ENCODE peak calls at places on chromosomes 2 and 18, in four cellular contexts. P, D, K and X are unnamed samples.

GRCh38 chr2:217798743-217799552 is 203.8 kb downstream of the TNS1 start:
- DNase-seq in K (peak), D (peak), P (peak), X (no peak)

GRCh38 chr18:49250819-49251388 is 209.5 kb downstream of the DYM start:
- DNase-seq in P (no peak), K (no peak), D (no peak), X (no peak)

GRCh38 chr2:55120634-55121359 is 70.5 kb upstream of the RTN4 start:
- DNase-seq in D (no peak), P (no peak), K (no peak), X (no peak)

GRCh38 chr2:54099834-54100595 is 15.4 kb upstream of the ACYP2 start:
- DNase-seq in K (no peak), P (no peak), D (no peak), X (no peak)

GRCh38 chr18:39313992-39314391 is 1748.4 kb upstream of the CELF4 start:
- DNase-seq in P (no peak), K (no peak), D (no peak), X (no peak)

GRCh38 chr2:217970206-217970605 is 32.6 kb downstream of the TNS1 start:
- DNase-seq in K (no peak), D (no peak), P (no peak), X (no peak)

GRCh38 chr2:180143633-180144032 is 136.5 kb upstream of the CWC22 start:
- DNase-seq in P (no peak), K (no peak), D (no peak), X (no peak)

GRCh38 chr2:48343571-48344440 is 186.1 kb upstream of the STON1 start:
- DNase-seq in D (no peak), P (no peak), K (no peak), X (no peak)

GRCh38 chr2:186714611-186715010 is 20.8 kb downstream of the FAM171B start:
- DNase-seq in D (no peak), P (no peak), K (no peak), X (no peak)

GRCh38 chr2:19349911-19350677 is 8.3 kb downstream of the OSR1 start:
- DNase-seq in K (peak), D (no peak), P (peak), X (peak)

GRCh38 chr18:2207294-2207693 is 364.0 kb downstream of the METTL4 start:
- DNase-seq in D (no peak), P (no peak), K (no peak), X (no peak)

GRCh38 chr18:28177828-28178635 is 1.1 kb upstream of the CDH2 start:
- DNase-seq in D (no peak), P (no peak), K (no peak), X (peak)

GRCh38 chr2:52269696-52270485 is 1238.0 kb upstream of the NRXN1 start:
- DNase-seq in D (no peak), P (no peak), K (no peak), X (no peak)

GRCh38 chr2:155841442-155841841 is 491.1 kb downstream of the NR4A2 start:
- DNase-seq in D (no peak), K (no peak), P (no peak), X (no peak)

GRCh38 chr18:57404345-57404744 is 30.8 kb upstream of the ONECUT2 start:
- DNase-seq in P (no peak), D (no peak), K (no peak), X (no peak)

GRCh38 chr2:20187331-20187730 is 37.6 kb downstream of the SDC1 start:
- DNase-seq in P (no peak), K (no peak), D (no peak), X (no peak)

GRCh38 chr2:120864981-120865380 is 129.3 kb downstream of the GLI2 start:
- DNase-seq in P (no peak), D (no peak), K (no peak), X (no peak)

GRCh38 chr2:197883354-197884032 is 79.1 kb downstream of the PLCL1 start:
- DNase-seq in K (no peak), D (no peak), P (no peak), X (no peak)

GRCh38 chr2:181393472-181393871 is 63.7 kb upstream of the ITGA4 start:
- DNase-seq in D (no peak), K (no peak), P (no peak), X (peak)

GRCh38 chr18:76491801-76492668 is 3.0 kb downstream of the ZNF516 start:
- DNase-seq in D (peak), K (peak), P (peak), X (no peak)

GRCh38 chr2:218722876-218723477 is 12.3 kb downstream of the TTLL4 start:
- DNase-seq in D (no peak), P (no peak), K (no peak), X (no peak)

GRCh38 chr18:49094979-49095632 is 144.3 kb upstream of the SMAD7 start:
- DNase-seq in P (no peak), D (no peak), K (no peak), X (no peak)

GRCh38 chr18:37529296-37529695 is 36.3 kb downstream of the CELF4 start:
- DNase-seq in K (no peak), P (no peak), D (no peak), X (no peak)

GRCh38 chr2:220670461-220670979 is 901.6 kb downstream of the EPHA4 start:
- DNase-seq in K (peak), P (no peak), D (no peak), X (no peak)

GRCh38 chr2:173599821-173600354 is 245.2 kb downstream of the CDCA7 start:
- DNase-seq in D (no peak), K (no peak), P (no peak), X (no peak)

GRCh38 chr2:152740743-152741328 is 22.4 kb downstream of the ARL6IP6 start:
- DNase-seq in K (no peak), D (no peak), P (no peak), X (no peak)

GRCh38 chr2:10794891-10795290 is 17.7 kb downstream of the PDIA6 start:
- DNase-seq in K (no peak), D (no peak), P (no peak), X (no peak)

GRCh38 chr2:209629622-209630021 is 142.0 kb upstream of the UNC80 start:
- DNase-seq in P (no peak), D (no peak), K (no peak), X (no peak)

GRCh38 chr18:8609711-8610441 is 639 bp downstream of the RAB12 start:
- DNase-seq in D (peak), P (no peak), K (no peak), X (peak)

GRCh38 chr18:75113455-75113854 is 95.5 kb downstream of the PTGR3 start:
- DNase-seq in P (no peak), K (no peak), D (peak), X (no peak)

GRCh38 chr2:137797630-137798029 is 166.6 kb upstream of the HNMT start:
- DNase-seq in D (no peak), P (no peak), K (no peak), X (no peak)

GRCh38 chr2:25314514-25315315 is 27.0 kb downstream of the DNMT3A start:
- DNase-seq in P (no peak), K (peak), D (peak), X (peak)

GRCh38 chr2:98861601-98862000 is 74.4 kb downstream of the CRACDL start:
- DNase-seq in K (no peak), D (no peak), P (no peak), X (no peak)

GRCh38 chr18:80252136-80252535 is 4.8 kb upstream of the PARD6G start:
- DNase-seq in D (peak), K (no peak), P (no peak), X (no peak)

GRCh38 chr18:55779461-55779710 is 191.4 kb upstream of the TCF4 start:
- DNase-seq in P (peak), D (no peak), K (no peak), X (no peak)

GRCh38 chr18:55781481-55781957 is 193.5 kb upstream of the TCF4 start:
- DNase-seq in K (no peak), D (no peak), P (peak), X (no peak)

GRCh38 chr18:55778731-55779460 is 190.9 kb upstream of the TCF4 start:
- DNase-seq in P (no peak), D (no peak), K (no peak), X (peak)

GRCh38 chr18:55779711-55780590 is 192.0 kb upstream of the TCF4 start:
- DNase-seq in K (no peak), P (no peak), D (no peak), X (no peak)

GRCh38 chr18:55780591-55781071 is 192.6 kb upstream of the TCF4 start:
- DNase-seq in D (no peak), K (no peak), P (no peak), X (no peak)
- TF ChIP-seq CTCF in D (no peak), K (no peak), P (no peak), X (no peak)

GRCh38 chr18:26090130-26091046 is at the start of gene SS18:
- DNase-seq in P (peak), D (peak), K (peak), X (peak)
- TF ChIP-seq CTCF in P (peak), D (no peak), K (no peak), X (no peak)

DNA sequence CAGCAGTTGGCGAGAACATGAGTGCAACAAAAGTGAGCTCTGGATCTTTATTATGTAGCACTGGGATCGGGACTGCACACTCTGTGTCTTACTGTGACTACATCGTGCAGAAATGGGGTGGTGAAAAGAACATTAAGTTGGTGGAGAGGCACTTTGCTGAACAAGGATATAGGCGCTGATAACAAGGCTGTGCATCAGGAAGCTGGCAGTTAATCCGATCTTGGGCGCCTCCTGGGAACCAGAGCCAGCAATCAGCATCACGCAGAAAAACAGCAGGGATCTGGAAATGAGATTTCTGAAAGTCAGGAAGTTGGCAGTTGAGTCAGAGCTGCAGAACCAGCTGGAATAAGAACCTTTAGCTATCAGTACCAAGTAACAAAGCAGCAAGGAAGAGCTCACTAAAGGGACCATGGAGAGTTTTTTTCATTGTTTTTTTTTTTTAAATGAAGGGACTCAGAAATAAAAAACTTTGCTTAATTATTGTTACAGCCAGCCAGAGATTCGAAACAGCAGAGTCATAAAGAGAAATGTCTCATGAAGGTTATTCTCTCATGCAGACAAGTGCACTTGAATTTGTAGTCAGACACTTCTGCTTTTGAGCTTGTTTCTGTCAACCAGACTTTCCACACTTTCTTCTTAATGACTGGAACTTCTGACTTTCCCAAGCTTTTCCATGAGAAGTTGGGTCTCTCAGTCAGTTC is 22.8 kb upstream of the MYO3B start:
- DNase-seq in K (no peak), D (no peak), P (no peak), X (no peak)
- TF ChIP-seq CTCF in K (no peak), D (no peak), P (no peak), X (no peak)

DNA sequence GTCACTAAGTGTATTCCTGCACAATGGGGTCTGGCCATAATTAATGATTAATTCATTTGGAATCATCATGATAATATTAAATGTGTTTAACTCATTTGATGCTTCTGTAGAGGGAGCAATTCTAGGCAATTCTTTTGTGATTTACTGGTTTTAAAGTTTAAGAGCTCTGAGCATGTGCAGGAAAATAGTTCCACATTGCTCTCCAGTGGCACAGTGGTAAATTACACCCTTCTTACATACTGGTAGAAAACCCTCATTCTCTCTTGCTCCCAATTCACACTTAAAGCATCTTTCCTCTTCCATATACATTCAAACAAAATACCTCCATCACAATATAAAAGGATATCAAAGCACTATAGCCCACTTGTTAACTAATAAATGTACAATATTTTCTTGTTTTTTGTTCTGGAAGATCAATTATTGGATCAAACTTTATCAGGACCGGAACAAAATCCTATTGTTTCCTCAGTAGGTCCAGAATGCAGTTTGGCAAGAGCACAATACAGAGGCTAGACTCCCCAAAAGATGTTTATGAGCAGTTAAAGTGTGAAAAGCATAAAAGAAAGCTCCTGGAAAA is 844.3 kb downstream of the MBD2 start:
- DNase-seq in D (no peak), K (no peak), P (no peak), X (no peak)
- TF ChIP-seq CTCF in D (no peak), K (no peak), P (peak), X (peak)

DNA sequence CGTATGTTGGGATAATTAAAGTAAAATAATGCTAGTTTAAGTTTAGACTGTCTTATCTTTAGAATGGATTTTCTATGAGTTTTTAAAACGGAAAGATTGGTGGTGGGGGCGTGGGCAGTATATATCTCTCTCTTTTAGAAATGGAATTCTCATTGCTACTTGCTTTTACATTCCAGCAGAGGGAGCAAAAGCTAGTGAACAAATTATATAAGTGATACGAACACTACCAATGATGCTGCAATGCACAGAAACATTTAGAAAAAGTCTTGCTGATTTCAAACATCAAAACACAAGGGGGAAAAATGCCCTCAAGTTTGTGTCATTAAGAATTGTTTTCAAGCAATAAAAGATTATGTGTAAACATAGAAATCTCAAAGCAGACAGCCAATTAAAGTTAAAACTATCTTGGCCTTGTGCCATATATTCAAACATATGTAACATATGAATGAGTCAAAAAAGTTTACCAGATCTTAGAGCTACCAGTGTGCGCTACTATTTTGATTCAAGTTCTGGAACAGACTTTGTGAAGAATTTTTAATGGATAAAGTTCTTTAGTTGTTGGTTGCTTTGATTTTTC is 296.3 kb upstream of the KCNJ3 start:
- DNase-seq in P (no peak), K (no peak), D (no peak), X (no peak)
- TF ChIP-seq CTCF in P (peak), K (peak), D (peak), X (peak)

DNA sequence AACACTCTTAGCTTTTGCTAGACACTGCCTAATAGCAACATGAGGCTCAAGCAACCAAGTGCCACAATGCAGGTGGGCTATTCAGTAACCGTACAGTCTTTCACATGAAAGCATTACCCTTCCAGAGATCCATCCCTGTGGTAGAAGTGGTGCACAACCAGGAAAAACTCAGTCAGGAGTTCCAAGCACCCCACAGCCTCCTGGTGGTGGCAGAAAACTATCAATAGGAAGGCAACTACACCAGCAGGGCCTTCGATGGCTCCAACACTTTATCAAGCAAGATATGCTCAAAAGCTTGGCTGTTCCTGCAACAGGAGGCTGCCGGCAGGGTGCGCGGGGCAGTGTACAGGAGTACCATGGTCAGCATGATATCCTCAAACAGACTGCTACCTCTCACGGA is 176.1 kb upstream of the DLGAP1 start:
- DNase-seq in P (no peak), K (no peak), D (no peak), X (no peak)
- TF ChIP-seq CTCF in P (no peak), K (no peak), D (no peak), X (no peak)

GRCh38 chr2:100919316-100919715 is 82.8 kb upstream of the RPL31 start:
- DNase-seq in P (no peak), K (no peak), D (no peak), X (no peak)
- TF ChIP-seq CTCF in P (peak), K (no peak), D (peak), X (peak)

DNA sequence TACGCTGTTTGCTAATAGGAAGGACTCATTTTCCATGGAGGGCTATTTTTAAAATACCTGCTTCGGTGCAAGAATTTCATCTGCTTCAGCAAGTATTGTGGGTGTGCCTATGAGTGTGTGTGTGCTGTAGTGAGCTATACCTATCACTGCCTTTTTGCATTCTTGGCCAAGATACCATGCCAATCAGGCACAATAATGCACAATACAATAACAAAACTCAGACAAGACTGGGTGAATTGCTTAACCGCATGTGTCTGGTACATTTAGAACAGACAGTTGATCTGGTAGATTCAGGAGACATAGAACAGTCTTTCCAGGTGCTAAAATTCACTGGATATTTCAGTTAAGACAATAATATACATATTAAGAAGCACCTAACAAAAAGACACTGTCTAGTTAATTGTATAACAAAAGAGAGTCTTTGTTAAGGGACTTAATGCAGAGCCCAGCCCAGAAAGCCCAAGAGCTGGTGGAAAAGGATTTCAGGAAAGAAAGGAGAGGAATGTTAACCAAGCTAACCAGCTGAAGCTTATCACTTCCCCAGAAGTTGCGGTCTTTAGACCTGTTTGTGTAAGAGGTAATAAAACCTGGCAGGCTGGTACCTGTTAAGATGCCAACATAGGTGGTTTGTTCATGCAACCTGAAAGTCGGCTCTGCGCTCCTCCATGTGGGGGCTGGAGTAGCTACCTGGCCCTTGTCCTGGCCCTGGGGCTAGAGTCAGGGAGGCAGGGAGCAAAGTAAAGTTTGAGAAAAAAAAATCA is 153.3 kb upstream of the RBMS1 start:
- DNase-seq in K (no peak), D (no peak), P (no peak), X (no peak)
- TF ChIP-seq CTCF in K (no peak), D (no peak), P (no peak), X (no peak)

GRCh38 chr2:37180640-37181039 is 7.8 kb downstream of the SULT6B1 start:
- DNase-seq in K (no peak), P (no peak), D (no peak), X (no peak)
- TF ChIP-seq CTCF in K (no peak), P (no peak), D (no peak), X (no peak)